ENCODE peak calls at places on chromosomes 1 and 21, in four cellular contexts. Q is CD8-positive, alpha-beta T cell; W is non-pigmented ciliary epithelial cell; X is neural crest cell. B is an unnamed sample.

GRCh38 chr1:36534711-36535412 is 52.1 kb upstream of the CSF3R start:
- DNase-seq in Q (no peak), W (no peak), X (no peak), B (no peak)

GRCh38 chr21:44425307-44425894 is 29.9 kb upstream of the LRRC3 start:
- DNase-seq in Q (no peak), W (no peak), X (no peak), B (no peak)

GRCh38 chr1:173661271-173661670 is 8.4 kb downstream of the ANKRD45 start:
- DNase-seq in Q (no peak), W (no peak), X (no peak), B (no peak)

GRCh38 chr21:24280591-24280990 is 1326.7 kb downstream of the MRPL39 start:
- DNase-seq in Q (no peak), W (no peak), X (no peak), B (no peak)

GRCh38 chr1:234369784-234370183 is 3.5 kb upstream of the COA6 start:
- DNase-seq in Q (no peak), W (no peak), X (no peak), B (no peak)

GRCh38 chr1:229531326-229531725 is 23.2 kb upstream of the NUP133 start:
- DNase-seq in Q (no peak), W (no peak), X (no peak), B (no peak)

GRCh38 chr1:95635820-95636219 is 401.8 kb downstream of the RWDD3 start:
- DNase-seq in Q (no peak), W (no peak), X (no peak), B (no peak)

GRCh38 chr1:78426398-78426797 is 64.4 kb upstream of the PTGFR start:
- DNase-seq in Q (no peak), W (no peak), X (no peak), B (no peak)

GRCh38 chr21:14318598-14318997 is 64.3 kb downstream of the HSPA13 start:
- DNase-seq in Q (no peak), W (no peak), X (no peak), B (no peak)

GRCh38 chr21:45365608-45366241 is 39.2 kb upstream of the COL18A1 start:
- DNase-seq in Q (no peak), W (peak), X (no peak), B (no peak)

GRCh38 chr1:160907976-160908375 is 23.0 kb upstream of the ITLN1 start:
- DNase-seq in Q (no peak), W (no peak), X (no peak), B (no peak)

GRCh38 chr1:157695417-157695816 is 5.2 kb downstream of the FCRL3 start:
- DNase-seq in Q (no peak), W (no peak), X (no peak), B (no peak)

GRCh38 chr1:17724150-17724549 is 31.0 kb upstream of the ACTL8 start:
- DNase-seq in Q (no peak), W (no peak), X (no peak), B (no peak)

GRCh38 chr1:16717174-16718108 is 22.9 kb upstream of the RNU1-4 start:
- DNase-seq in Q (no peak), W (no peak), X (no peak), B (peak)

GRCh38 chr1:18918417-18918816 is 16.1 kb upstream of the ALDH4A1 start:
- DNase-seq in Q (no peak), W (no peak), X (no peak), B (no peak)

GRCh38 chr1:236753554-236753953 is 41.5 kb upstream of the MTR start:
- DNase-seq in Q (no peak), W (no peak), X (no peak), B (peak)

GRCh38 chr1:35350872-35351271 is 82.4 kb downstream of the ZMYM4 start:
- DNase-seq in Q (no peak), W (no peak), X (no peak), B (no peak)

GRCh38 chr1:229347528-229347927 is 4.7 kb upstream of the CCSAP start:
- DNase-seq in Q (no peak), W (no peak), X (no peak), B (peak)

GRCh38 chr1:220327106-220327505 is 54.9 kb upstream of the RAB3GAP2 start:
- DNase-seq in Q (no peak), W (no peak), X (no peak), B (no peak)

GRCh38 chr1:24888061-24888970 is 41.8 kb downstream of the RUNX3 start:
- DNase-seq in Q (no peak), W (no peak), X (no peak), B (no peak)

GRCh38 chr1:50352428-50352827 is 70.8 kb downstream of the DMRTA2 start:
- DNase-seq in Q (no peak), W (no peak), X (no peak), B (no peak)

GRCh38 chr1:246577082-246577719 is 10.9 kb downstream of the CNST start:
- DNase-seq in Q (no peak), W (no peak), X (no peak), B (peak)

GRCh38 chr1:168121314-168122029 is 15.3 kb downstream of the GPR161 start:
- DNase-seq in Q (no peak), W (no peak), X (no peak), B (no peak)

B was measured in K562.